ENCODE peak calls at places on chromosomes 6 and 20, in seven cellular contexts. One of them, this sample, is unnamed.

GRCh38 chr20:49851991-49852390 is 39.4 kb downstream of the SLC9A8 start:
- DNase-seq in stimulated activated CD8-positive, alpha-beta memory T cell treated with anti-CD3 and anti-CD28 coated beads, Interleukin-2, amount 100 ng/mL, for 1 hour: no peak
- DNase-seq in mucosa of gallbladder: no peak
- DNase-seq in NCI-H1092: no peak
- DNase-seq in pancreas: no peak
- DNase-seq in activated naive CD4-positive, alpha-beta T cell treated with anti-CD3 and anti-CD28 coated beads, Interleukin-2, amount 10 ng/mL, durations not matched to agents 7 days and 5 days: no peak
- DNase-seq in activated CD4-positive, CD25-positive, alpha-beta regulatory T cell: no peak
- DNase-seq in this sample: no peak

GRCh38 chr20:23415958-23416583 is 5.2 kb downstream of the NAPB start:
- DNase-seq in NCI-H1092: no peak
- DNase-seq in mucosa of gallbladder: no peak
- DNase-seq in pancreas: no peak
- DNase-seq in activated naive CD4-positive, alpha-beta T cell treated with anti-CD3 and anti-CD28 coated beads, Interleukin-2, amount 10 ng/mL, durations not matched to agents 7 days and 5 days: no peak
- DNase-seq in activated CD4-positive, CD25-positive, alpha-beta regulatory T cell: no peak
- DNase-seq in stimulated activated CD8-positive, alpha-beta memory T cell treated with anti-CD3 and anti-CD28 coated beads, Interleukin-2, amount 100 ng/mL, for 1 hour: no peak
- DNase-seq in this sample: no peak

GRCh38 chr6:127069659-127070279 is 48.7 kb upstream of the RSPO3 start:
- DNase-seq in mucosa of gallbladder: no peak
- DNase-seq in pancreas: no peak
- DNase-seq in activated CD4-positive, CD25-positive, alpha-beta regulatory T cell: no peak
- DNase-seq in NCI-H1092: peak; percentile 6
- DNase-seq in activated naive CD4-positive, alpha-beta T cell treated with anti-CD3 and anti-CD28 coated beads, Interleukin-2, amount 10 ng/mL, durations not matched to agents 7 days and 5 days: no peak
- DNase-seq in stimulated activated CD8-positive, alpha-beta memory T cell treated with anti-CD3 and anti-CD28 coated beads, Interleukin-2, amount 100 ng/mL, for 1 hour: no peak
- DNase-seq in this sample: no peak

GRCh38 chr6:91575032-91575431 is 988.2 kb upstream of the MAP3K7 start:
- DNase-seq in mucosa of gallbladder: no peak
- DNase-seq in activated naive CD4-positive, alpha-beta T cell treated with anti-CD3 and anti-CD28 coated beads, Interleukin-2, amount 10 ng/mL, durations not matched to agents 7 days and 5 days: no peak
- DNase-seq in pancreas: no peak
- DNase-seq in NCI-H1092: no peak
- DNase-seq in stimulated activated CD8-positive, alpha-beta memory T cell treated with anti-CD3 and anti-CD28 coated beads, Interleukin-2, amount 100 ng/mL, for 1 hour: no peak
- DNase-seq in activated CD4-positive, CD25-positive, alpha-beta regulatory T cell: no peak
- DNase-seq in this sample: no peak

GRCh38 chr6:156719720-156720563 is 57.2 kb upstream of the ARID1B start:
- DNase-seq in stimulated activated CD8-positive, alpha-beta memory T cell treated with anti-CD3 and anti-CD28 coated beads, Interleukin-2, amount 100 ng/mL, for 1 hour: peak; percentile 15
- DNase-seq in activated CD4-positive, CD25-positive, alpha-beta regulatory T cell: peak; percentile 23
- DNase-seq in pancreas: peak; percentile 97
- DNase-seq in mucosa of gallbladder: peak; percentile 96
- DNase-seq in NCI-H1092: no peak
- DNase-seq in activated naive CD4-positive, alpha-beta T cell treated with anti-CD3 and anti-CD28 coated beads, Interleukin-2, amount 10 ng/mL, durations not matched to agents 7 days and 5 days: peak; percentile 75
- DNase-seq in this sample: peak; percentile 48

GRCh38 chr20:36575066-36575743 is 1.8 kb downstream of the TGIF2 start:
- DNase-seq in stimulated activated CD8-positive, alpha-beta memory T cell treated with anti-CD3 and anti-CD28 coated beads, Interleukin-2, amount 100 ng/mL, for 1 hour: no peak
- DNase-seq in mucosa of gallbladder: peak; percentile 65
- DNase-seq in NCI-H1092: peak; percentile 79
- DNase-seq in activated naive CD4-positive, alpha-beta T cell treated with anti-CD3 and anti-CD28 coated beads, Interleukin-2, amount 10 ng/mL, durations not matched to agents 7 days and 5 days: peak; percentile 37
- DNase-seq in activated CD4-positive, CD25-positive, alpha-beta regulatory T cell: no peak
- DNase-seq in pancreas: peak; percentile 80
- DNase-seq in this sample: no peak

GRCh38 chr6:125519367-125519766 is 217.6 kb upstream of the HDDC2 start:
- DNase-seq in activated CD4-positive, CD25-positive, alpha-beta regulatory T cell: no peak
- DNase-seq in mucosa of gallbladder: no peak
- DNase-seq in pancreas: no peak
- DNase-seq in stimulated activated CD8-positive, alpha-beta memory T cell treated with anti-CD3 and anti-CD28 coated beads, Interleukin-2, amount 100 ng/mL, for 1 hour: no peak
- DNase-seq in NCI-H1092: no peak
- DNase-seq in activated naive CD4-positive, alpha-beta T cell treated with anti-CD3 and anti-CD28 coated beads, Interleukin-2, amount 10 ng/mL, durations not matched to agents 7 days and 5 days: no peak
- DNase-seq in this sample: no peak

GRCh38 chr20:56808732-56809131 is 179.6 kb downstream of the TFAP2C start:
- DNase-seq in activated naive CD4-positive, alpha-beta T cell treated with anti-CD3 and anti-CD28 coated beads, Interleukin-2, amount 10 ng/mL, durations not matched to agents 7 days and 5 days: no peak
- DNase-seq in stimulated activated CD8-positive, alpha-beta memory T cell treated with anti-CD3 and anti-CD28 coated beads, Interleukin-2, amount 100 ng/mL, for 1 hour: no peak
- DNase-seq in activated CD4-positive, CD25-positive, alpha-beta regulatory T cell: no peak
- DNase-seq in NCI-H1092: no peak
- DNase-seq in pancreas: no peak
- DNase-seq in mucosa of gallbladder: no peak
- DNase-seq in this sample: no peak

GRCh38 chr6:121437861-121438651 is 2.6 kb downstream of the GJA1 start:
- DNase-seq in stimulated activated CD8-positive, alpha-beta memory T cell treated with anti-CD3 and anti-CD28 coated beads, Interleukin-2, amount 100 ng/mL, for 1 hour: no peak
- DNase-seq in NCI-H1092: no peak
- DNase-seq in mucosa of gallbladder: peak; percentile 23
- DNase-seq in pancreas: no peak
- DNase-seq in activated naive CD4-positive, alpha-beta T cell treated with anti-CD3 and anti-CD28 coated beads, Interleukin-2, amount 10 ng/mL, durations not matched to agents 7 days and 5 days: no peak
- DNase-seq in activated CD4-positive, CD25-positive, alpha-beta regulatory T cell: no peak
- DNase-seq in this sample: no peak

GRCh38 chr20:47258745-47259695 is 97.5 kb downstream of the ZMYND8 start:
- DNase-seq in activated naive CD4-positive, alpha-beta T cell treated with anti-CD3 and anti-CD28 coated beads, Interleukin-2, amount 10 ng/mL, durations not matched to agents 7 days and 5 days: no peak
- DNase-seq in stimulated activated CD8-positive, alpha-beta memory T cell treated with anti-CD3 and anti-CD28 coated beads, Interleukin-2, amount 100 ng/mL, for 1 hour: no peak
- DNase-seq in mucosa of gallbladder: no peak
- DNase-seq in pancreas: peak; percentile 34
- DNase-seq in activated CD4-positive, CD25-positive, alpha-beta regulatory T cell: no peak
- DNase-seq in NCI-H1092: no peak
- DNase-seq in this sample: no peak

GRCh38 chr6:87798393-87799278 is 96.6 kb upstream of the AKIRIN2 start:
- DNase-seq in mucosa of gallbladder: no peak
- DNase-seq in pancreas: no peak
- DNase-seq in activated naive CD4-positive, alpha-beta T cell treated with anti-CD3 and anti-CD28 coated beads, Interleukin-2, amount 10 ng/mL, durations not matched to agents 7 days and 5 days: no peak
- DNase-seq in activated CD4-positive, CD25-positive, alpha-beta regulatory T cell: no peak
- DNase-seq in NCI-H1092: no peak
- DNase-seq in stimulated activated CD8-positive, alpha-beta memory T cell treated with anti-CD3 and anti-CD28 coated beads, Interleukin-2, amount 100 ng/mL, for 1 hour: no peak
- DNase-seq in this sample: no peak

GRCh38 chr6:155958550-155958949 is 502.9 kb upstream of the NOX3 start:
- DNase-seq in mucosa of gallbladder: peak; percentile 39
- DNase-seq in stimulated activated CD8-positive, alpha-beta memory T cell treated with anti-CD3 and anti-CD28 coated beads, Interleukin-2, amount 100 ng/mL, for 1 hour: no peak
- DNase-seq in NCI-H1092: no peak
- DNase-seq in activated naive CD4-positive, alpha-beta T cell treated with anti-CD3 and anti-CD28 coated beads, Interleukin-2, amount 10 ng/mL, durations not matched to agents 7 days and 5 days: no peak
- DNase-seq in pancreas: peak; percentile 65
- DNase-seq in activated CD4-positive, CD25-positive, alpha-beta regulatory T cell: no peak
- DNase-seq in this sample: no peak

This sample was measured in activated T-helper 1 cell treated with anti-CD3 and anti-CD28 coated beads, Interleukin-2, amount 50 U/mL, for 16 hours.